ENCODE peak calls at places on chromosomes 12 and 14, in five cellular contexts. One of them, this sample, is unnamed.

GRCh38 chr14:96688629-96689028 is 108.6 kb upstream of the VRK1 start:
- DNase-seq in epithelial cell of proximal tubule: no peak
- DNase-seq in uterus: no peak
- DNase-seq in HFF-Myc: no peak
- DNase-seq in left ventricle myocardium inferior: no peak
- DNase-seq in this sample: no peak

GRCh38 chr12:98456583-98457573 is 58.5 kb upstream of the TMPO start:
- DNase-seq in epithelial cell of proximal tubule: no peak
- DNase-seq in uterus: peak; percentile 22
- DNase-seq in HFF-Myc: no peak
- DNase-seq in left ventricle myocardium inferior: peak; percentile 31
- DNase-seq in this sample: peak; percentile 53

GRCh38 chr12:105474672-105475071 is 144.2 kb downstream of the C12orf75 start:
- DNase-seq in epithelial cell of proximal tubule: no peak
- DNase-seq in uterus: no peak
- DNase-seq in HFF-Myc: peak; percentile 9
- DNase-seq in left ventricle myocardium inferior: no peak
- DNase-seq in this sample: no peak

GRCh38 chr14:29236401-29236800 is 469.8 kb downstream of the FOXG1 start:
- DNase-seq in epithelial cell of proximal tubule: no peak
- DNase-seq in uterus: no peak
- DNase-seq in HFF-Myc: no peak
- DNase-seq in left ventricle myocardium inferior: no peak
- DNase-seq in this sample: no peak

GRCh38 chr14:42229976-42230375 is 623.3 kb downstream of the LRFN5 start:
- DNase-seq in epithelial cell of proximal tubule: no peak
- DNase-seq in uterus: no peak
- DNase-seq in HFF-Myc: no peak
- DNase-seq in left ventricle myocardium inferior: no peak
- DNase-seq in this sample: no peak

GRCh38 chr14:67547224-67547780 is 14.2 kb downstream of the PLEKHH1 start:
- DNase-seq in epithelial cell of proximal tubule: no peak
- DNase-seq in uterus: no peak
- DNase-seq in HFF-Myc: no peak
- DNase-seq in left ventricle myocardium inferior: no peak
- DNase-seq in this sample: no peak

GRCh38 chr12:113640837-113641236 is 169.2 kb upstream of the LHX5 start:
- DNase-seq in epithelial cell of proximal tubule: no peak
- DNase-seq in uterus: no peak
- DNase-seq in HFF-Myc: no peak
- DNase-seq in left ventricle myocardium inferior: no peak
- DNase-seq in this sample: no peak

GRCh38 chr14:27242874-27243273 is 645.0 kb upstream of the NOVA1 start:
- DNase-seq in epithelial cell of proximal tubule: no peak
- DNase-seq in uterus: no peak
- DNase-seq in HFF-Myc: no peak
- DNase-seq in left ventricle myocardium inferior: no peak
- DNase-seq in this sample: no peak

GRCh38 chr12:67474934-67475620 is 173.5 kb upstream of the DYRK2 start:
- DNase-seq in epithelial cell of proximal tubule: no peak
- DNase-seq in uterus: no peak
- DNase-seq in HFF-Myc: no peak
- DNase-seq in left ventricle myocardium inferior: no peak
- DNase-seq in this sample: no peak

GRCh38 chr12:8065991-8066594 is at the start of gene C3AR1:
- DNase-seq in epithelial cell of proximal tubule: no peak
- DNase-seq in uterus: no peak
- DNase-seq in HFF-Myc: peak; percentile 41
- DNase-seq in left ventricle myocardium inferior: no peak
- DNase-seq in this sample: peak; percentile 52

GRCh38 chr14:100119251-100119650 is 40.2 kb downstream of the DEGS2 start:
- DNase-seq in epithelial cell of proximal tubule: no peak
- DNase-seq in uterus: no peak
- DNase-seq in HFF-Myc: no peak
- DNase-seq in left ventricle myocardium inferior: no peak
- DNase-seq in this sample: no peak

GRCh38 chr12:108573310-108573709 is 10.9 kb downstream of the ISCU start:
- DNase-seq in epithelial cell of proximal tubule: no peak
- DNase-seq in uterus: no peak
- DNase-seq in HFF-Myc: no peak
- DNase-seq in left ventricle myocardium inferior: no peak
- DNase-seq in this sample: no peak

GRCh38 chr12:108568653-108569154 is 6.3 kb downstream of the ISCU start:
- DNase-seq in epithelial cell of proximal tubule: no peak
- DNase-seq in uterus: no peak
- DNase-seq in HFF-Myc: no peak
- DNase-seq in left ventricle myocardium inferior: no peak
- DNase-seq in this sample: no peak

GRCh38 chr12:108572166-108572790 is 9.9 kb downstream of the ISCU start:
- DNase-seq in epithelial cell of proximal tubule: no peak
- DNase-seq in uterus: no peak
- DNase-seq in HFF-Myc: no peak
- DNase-seq in left ventricle myocardium inferior: no peak
- DNase-seq in this sample: no peak

GRCh38 chr12:108571604-108572165 is 9.3 kb downstream of the ISCU start:
- DNase-seq in epithelial cell of proximal tubule: no peak
- DNase-seq in uterus: no peak
- DNase-seq in HFF-Myc: no peak
- DNase-seq in left ventricle myocardium inferior: no peak
- DNase-seq in this sample: no peak

GRCh38 chr12:108570743-108571603 is 8.6 kb downstream of the ISCU start:
- DNase-seq in epithelial cell of proximal tubule: no peak
- DNase-seq in uterus: no peak
- DNase-seq in HFF-Myc: no peak
- DNase-seq in left ventricle myocardium inferior: no peak
- DNase-seq in this sample: no peak
- TF ChIP-seq CTCF in epithelial cell of proximal tubule: peak; percentile 50
- TF ChIP-seq CTCF in uterus: peak; percentile 58
- TF ChIP-seq CTCF in HFF-Myc: peak; percentile 41
- TF ChIP-seq CTCF in left ventricle myocardium inferior: peak; percentile 42
- TF ChIP-seq CTCF in this sample: no peak

DNA sequence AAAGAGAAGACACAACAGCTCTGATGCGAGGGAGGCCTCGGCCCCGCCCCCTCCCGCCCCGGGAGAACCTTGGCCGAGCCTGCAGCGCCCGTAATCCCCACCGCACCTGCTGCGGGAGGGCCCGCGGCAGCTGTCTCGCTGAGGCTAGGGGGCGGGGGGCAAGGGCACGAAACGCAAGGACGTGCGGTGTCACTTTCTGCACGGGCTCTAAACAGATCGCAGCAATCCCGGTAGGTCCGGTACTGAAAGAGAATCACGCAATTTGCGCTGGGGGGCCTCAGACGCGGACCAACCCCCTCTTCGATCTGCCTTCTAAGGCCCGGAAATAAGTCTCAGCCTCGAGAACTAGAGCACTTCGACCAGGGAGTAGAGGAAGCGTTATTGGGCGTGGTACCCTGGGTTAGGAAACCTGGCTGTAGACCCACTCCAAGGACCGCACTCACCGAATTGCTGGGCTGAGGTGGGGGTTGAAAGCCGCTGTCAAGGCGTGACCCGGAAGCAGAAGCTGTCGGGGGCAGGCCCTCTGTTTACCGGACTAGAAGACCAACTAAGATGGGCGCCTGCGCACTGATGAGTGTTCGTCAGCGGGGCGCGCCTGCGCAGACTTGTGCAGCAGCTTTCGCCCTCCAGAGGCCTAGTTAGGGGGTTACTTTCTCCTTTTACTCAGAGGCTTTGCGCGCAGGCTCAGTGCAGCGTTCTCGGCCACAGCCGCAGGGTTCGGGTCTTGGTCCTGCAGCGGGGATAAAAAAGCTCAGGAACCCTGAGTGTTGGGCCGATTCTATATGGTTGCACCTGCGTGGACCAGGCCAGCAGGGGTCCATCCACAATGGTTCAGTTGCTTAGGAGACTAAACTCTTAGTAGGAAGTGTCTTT is at the start of gene ASB8:
- DNase-seq in epithelial cell of proximal tubule: peak; percentile 67
- DNase-seq in uterus: peak; percentile 100
- DNase-seq in HFF-Myc: peak; percentile 96
- DNase-seq in left ventricle myocardium inferior: peak; percentile 99
- DNase-seq in this sample: peak; percentile 98
- TF ChIP-seq CTCF in epithelial cell of proximal tubule: peak; percentile 44
- TF ChIP-seq CTCF in uterus: peak; percentile 71
- TF ChIP-seq CTCF in HFF-Myc: peak; percentile 35
- TF ChIP-seq CTCF in left ventricle myocardium inferior: peak; percentile 66
- TF ChIP-seq CTCF in this sample: peak; percentile 57

DNA sequence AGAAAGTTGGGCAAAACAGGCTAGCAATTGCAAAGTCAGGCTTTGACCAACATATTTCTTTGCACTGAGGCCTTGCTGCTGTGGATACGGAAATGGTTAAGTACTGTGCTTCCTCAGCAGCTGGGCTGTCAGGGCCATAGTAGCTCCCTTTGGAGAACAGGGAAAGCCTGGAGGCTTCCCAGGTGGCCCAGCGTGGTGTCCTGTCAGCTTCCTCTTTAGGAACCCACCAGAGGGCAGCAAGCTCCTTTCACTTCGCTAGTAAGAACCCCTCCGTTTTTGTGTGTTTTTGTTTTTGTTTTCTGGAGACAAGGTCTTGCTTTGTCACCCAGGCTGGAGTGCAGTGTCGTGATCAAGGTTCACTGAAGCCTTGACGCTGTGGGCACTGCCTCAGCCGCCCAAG is 1.7 kb upstream of the CFAP251 start:
- DNase-seq in epithelial cell of proximal tubule: no peak
- DNase-seq in uterus: peak; percentile 41
- DNase-seq in HFF-Myc: no peak
- DNase-seq in left ventricle myocardium inferior: no peak
- DNase-seq in this sample: no peak
- TF ChIP-seq CTCF in epithelial cell of proximal tubule: peak; percentile 49
- TF ChIP-seq CTCF in uterus: no peak
- TF ChIP-seq CTCF in HFF-Myc: peak; percentile 43
- TF ChIP-seq CTCF in left ventricle myocardium inferior: peak; percentile 42
- TF ChIP-seq CTCF in this sample: peak; percentile 15

GRCh38 chr14:103817595-103817994 is 29.8 kb downstream of the PPP1R13B start:
- DNase-seq in epithelial cell of proximal tubule: no peak
- DNase-seq in uterus: no peak
- DNase-seq in HFF-Myc: no peak
- DNase-seq in left ventricle myocardium inferior: no peak
- DNase-seq in this sample: no peak
- TF ChIP-seq CTCF in epithelial cell of proximal tubule: no peak
- TF ChIP-seq CTCF in uterus: no peak
- TF ChIP-seq CTCF in HFF-Myc: no peak
- TF ChIP-seq CTCF in left ventricle myocardium inferior: no peak
- TF ChIP-seq CTCF in this sample: no peak

GRCh38 chr12:107335802-107336570 is 242.6 kb upstream of the CRY1 start:
- DNase-seq in epithelial cell of proximal tubule: no peak
- DNase-seq in uterus: no peak
- DNase-seq in HFF-Myc: no peak
- DNase-seq in left ventricle myocardium inferior: no peak
- DNase-seq in this sample: no peak

GRCh38 chr12:107340920-107341319 is 247.6 kb upstream of the CRY1 start:
- DNase-seq in epithelial cell of proximal tubule: no peak
- DNase-seq in uterus: no peak
- DNase-seq in HFF-Myc: no peak
- DNase-seq in left ventricle myocardium inferior: no peak
- DNase-seq in this sample: no peak

GRCh38 chr12:107336705-107337104 is 243.4 kb upstream of the CRY1 start:
- DNase-seq in epithelial cell of proximal tubule: no peak
- DNase-seq in uterus: no peak
- DNase-seq in HFF-Myc: no peak
- DNase-seq in left ventricle myocardium inferior: no peak
- DNase-seq in this sample: no peak

GRCh38 chr12:107337354-107338095 is 244.2 kb upstream of the CRY1 start:
- DNase-seq in epithelial cell of proximal tubule: no peak
- DNase-seq in uterus: no peak
- DNase-seq in HFF-Myc: no peak
- DNase-seq in left ventricle myocardium inferior: no peak
- DNase-seq in this sample: peak; percentile 56

GRCh38 chr12:107339932-107340331 is 246.6 kb upstream of the CRY1 start:
- DNase-seq in epithelial cell of proximal tubule: no peak
- DNase-seq in uterus: no peak
- DNase-seq in HFF-Myc: no peak
- DNase-seq in left ventricle myocardium inferior: no peak
- DNase-seq in this sample: no peak
- TF ChIP-seq CTCF in epithelial cell of proximal tubule: no peak
- TF ChIP-seq CTCF in uterus: no peak
- TF ChIP-seq CTCF in HFF-Myc: no peak
- TF ChIP-seq CTCF in left ventricle myocardium inferior: no peak
- TF ChIP-seq CTCF in this sample: no peak

DNA sequence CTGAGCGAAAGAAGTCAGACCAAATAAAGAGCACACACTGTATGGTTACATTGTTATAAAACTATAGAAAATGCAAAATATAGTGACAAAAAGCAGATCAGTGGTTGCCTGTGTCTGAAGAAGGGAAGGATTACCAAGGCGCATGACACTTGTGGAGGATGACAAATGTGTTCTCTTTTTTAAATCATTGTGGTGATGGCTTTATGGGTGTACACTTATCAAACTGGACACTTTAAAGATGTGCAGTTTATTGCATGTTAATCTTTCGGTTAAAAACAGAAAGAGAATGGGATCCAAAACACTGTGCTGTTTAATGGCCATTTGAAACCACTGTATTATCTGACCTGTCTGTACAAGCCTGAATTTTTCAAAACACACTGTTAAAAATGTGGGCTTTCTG is 8.8 kb upstream of the CDK17 start:
- DNase-seq in epithelial cell of proximal tubule: no peak
- DNase-seq in uterus: no peak
- DNase-seq in HFF-Myc: no peak
- DNase-seq in left ventricle myocardium inferior: no peak
- DNase-seq in this sample: no peak
- TF ChIP-seq CTCF in epithelial cell of proximal tubule: no peak
- TF ChIP-seq CTCF in uterus: no peak
- TF ChIP-seq CTCF in HFF-Myc: no peak
- TF ChIP-seq CTCF in left ventricle myocardium inferior: no peak
- TF ChIP-seq CTCF in this sample: no peak